ENCODE peak calls at places on chromosomes 12 and 14, in six cellular contexts. One of them, this sample, is unnamed.

GRCh38 chr14:32330356-32331226 is 1.5 kb downstream of the AKAP6 start:
- DNase-seq in GM23248: no peak
- DNase-seq in HCT116: no peak
- DNase-seq in CD8-positive, alpha-beta T cell: no peak
- DNase-seq in right lobe of liver: no peak
- DNase-seq in dorsolateral prefrontal cortex: no peak
- DNase-seq in this sample: no peak

GRCh38 chr14:99225804-99226203 is 46.2 kb downstream of the BCL11B start:
- DNase-seq in HCT116: no peak
- DNase-seq in GM23248: no peak
- DNase-seq in CD8-positive, alpha-beta T cell: no peak
- DNase-seq in dorsolateral prefrontal cortex: no peak
- DNase-seq in right lobe of liver: no peak
- DNase-seq in this sample: no peak

GRCh38 chr12:126055521-126055920 is 990.3 kb downstream of the AACS start:
- DNase-seq in HCT116: no peak
- DNase-seq in CD8-positive, alpha-beta T cell: no peak
- DNase-seq in right lobe of liver: no peak
- DNase-seq in dorsolateral prefrontal cortex: no peak
- DNase-seq in GM23248: no peak
- DNase-seq in this sample: no peak

GRCh38 chr12:113086249-113087164 is 30.0 kb downstream of the DTX1 start:
- DNase-seq in HCT116: no peak
- DNase-seq in dorsolateral prefrontal cortex: no peak
- DNase-seq in CD8-positive, alpha-beta T cell: peak; percentile 38
- DNase-seq in GM23248: no peak
- DNase-seq in right lobe of liver: no peak
- DNase-seq in this sample: no peak

GRCh38 chr12:129550353-129550752 is 353.5 kb downstream of the TMEM132D start:
- DNase-seq in dorsolateral prefrontal cortex: no peak
- DNase-seq in right lobe of liver: no peak
- DNase-seq in CD8-positive, alpha-beta T cell: no peak
- DNase-seq in GM23248: no peak
- DNase-seq in HCT116: no peak
- DNase-seq in this sample: no peak

GRCh38 chr12:99170461-99170860 is 477.1 kb upstream of the GARIN6 start:
- DNase-seq in GM23248: no peak
- DNase-seq in CD8-positive, alpha-beta T cell: no peak
- DNase-seq in dorsolateral prefrontal cortex: no peak
- DNase-seq in HCT116: no peak
- DNase-seq in right lobe of liver: no peak
- DNase-seq in this sample: no peak

GRCh38 chr12:110339184-110339952 is 58.3 kb downstream of the ATP2A2 start:
- DNase-seq in CD8-positive, alpha-beta T cell: no peak
- DNase-seq in GM23248: peak; percentile 34
- DNase-seq in right lobe of liver: no peak
- DNase-seq in HCT116: no peak
- DNase-seq in dorsolateral prefrontal cortex: no peak
- DNase-seq in this sample: no peak

GRCh38 chr12:123142948-123143752 is 7.7 kb downstream of the PITPNM2 start:
- DNase-seq in HCT116: peak; percentile 38
- DNase-seq in GM23248: no peak
- DNase-seq in dorsolateral prefrontal cortex: no peak
- DNase-seq in CD8-positive, alpha-beta T cell: no peak
- DNase-seq in right lobe of liver: no peak
- DNase-seq in this sample: no peak

GRCh38 chr14:54116972-54117371 is 160.3 kb upstream of the BMP4 start:
- DNase-seq in CD8-positive, alpha-beta T cell: no peak
- DNase-seq in HCT116: no peak
- DNase-seq in GM23248: peak; percentile 87
- DNase-seq in right lobe of liver: no peak
- DNase-seq in dorsolateral prefrontal cortex: no peak
- DNase-seq in this sample: peak; percentile 41

GRCh38 chr12:46386877-46387629 is 14.5 kb upstream of the SLC38A2 start:
- DNase-seq in dorsolateral prefrontal cortex: no peak
- DNase-seq in GM23248: peak; percentile 60
- DNase-seq in HCT116: no peak
- DNase-seq in CD8-positive, alpha-beta T cell: peak; percentile 31
- DNase-seq in right lobe of liver: no peak
- DNase-seq in this sample: peak; percentile 77

GRCh38 chr12:131896080-131896810 is 1.8 kb downstream of the ULK1 start:
- DNase-seq in dorsolateral prefrontal cortex: peak; percentile 71
- DNase-seq in HCT116: peak; percentile 70
- DNase-seq in right lobe of liver: peak; percentile 98
- DNase-seq in GM23248: peak; percentile 94
- DNase-seq in CD8-positive, alpha-beta T cell: peak; percentile 65
- DNase-seq in this sample: peak; percentile 96

GRCh38 chr14:97456497-97456896 is 659.3 kb downstream of the VRK1 start:
- DNase-seq in dorsolateral prefrontal cortex: no peak
- DNase-seq in HCT116: no peak
- DNase-seq in right lobe of liver: no peak
- DNase-seq in GM23248: no peak
- DNase-seq in CD8-positive, alpha-beta T cell: no peak
- DNase-seq in this sample: no peak

GRCh38 chr14:97452314-97452713 is 655.1 kb downstream of the VRK1 start:
- DNase-seq in HCT116: no peak
- DNase-seq in right lobe of liver: no peak
- DNase-seq in dorsolateral prefrontal cortex: no peak
- DNase-seq in CD8-positive, alpha-beta T cell: no peak
- DNase-seq in GM23248: no peak
- DNase-seq in this sample: no peak

GRCh38 chr14:97458302-97459137 is 661.3 kb downstream of the VRK1 start:
- DNase-seq in right lobe of liver: peak; percentile 56
- DNase-seq in HCT116: no peak
- DNase-seq in CD8-positive, alpha-beta T cell: peak; percentile 88
- DNase-seq in GM23248: no peak
- DNase-seq in dorsolateral prefrontal cortex: peak; percentile 21
- DNase-seq in this sample: peak; percentile 57

GRCh38 chr14:97456958-97457357 is 659.8 kb downstream of the VRK1 start:
- DNase-seq in HCT116: no peak
- DNase-seq in right lobe of liver: no peak
- DNase-seq in GM23248: no peak
- DNase-seq in CD8-positive, alpha-beta T cell: peak; percentile 58
- DNase-seq in dorsolateral prefrontal cortex: no peak
- DNase-seq in this sample: no peak

DNA sequence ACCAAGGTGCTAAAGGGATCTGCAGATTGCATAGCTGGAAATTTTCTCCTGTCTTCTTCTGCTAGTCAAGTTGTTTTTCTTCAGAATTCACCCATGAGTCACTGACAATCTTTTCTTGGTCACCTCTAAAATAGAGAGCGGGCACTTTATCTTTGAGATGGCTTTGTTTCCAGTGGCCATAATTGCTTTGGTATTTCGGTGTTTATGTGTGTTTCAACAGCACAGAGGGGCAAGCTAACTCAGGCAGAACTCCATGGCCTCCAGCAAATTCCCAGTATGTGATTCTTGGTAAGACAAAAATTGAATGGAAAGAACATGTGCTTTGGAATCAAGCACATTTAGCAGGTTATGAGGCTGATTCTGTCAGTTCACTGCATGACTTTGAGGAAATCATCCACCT is 656.8 kb downstream of the VRK1 start:
- DNase-seq in GM23248: no peak
- DNase-seq in dorsolateral prefrontal cortex: no peak
- DNase-seq in CD8-positive, alpha-beta T cell: no peak
- DNase-seq in right lobe of liver: no peak
- DNase-seq in HCT116: no peak
- DNase-seq in this sample: no peak
- H3K4me3 ChIP-seq in GM23248: no peak overlapping the region
- H3K4me3 ChIP-seq in dorsolateral prefrontal cortex: no peak overlapping the region
- H3K4me3 ChIP-seq in CD8-positive, alpha-beta T cell: no peak overlapping the region
- H3K4me3 ChIP-seq in right lobe of liver: no peak overlapping the region
- H3K4me3 ChIP-seq in HCT116: no peak overlapping the region
- H3K4me3 ChIP-seq in this sample: no peak overlapping the region

DNA sequence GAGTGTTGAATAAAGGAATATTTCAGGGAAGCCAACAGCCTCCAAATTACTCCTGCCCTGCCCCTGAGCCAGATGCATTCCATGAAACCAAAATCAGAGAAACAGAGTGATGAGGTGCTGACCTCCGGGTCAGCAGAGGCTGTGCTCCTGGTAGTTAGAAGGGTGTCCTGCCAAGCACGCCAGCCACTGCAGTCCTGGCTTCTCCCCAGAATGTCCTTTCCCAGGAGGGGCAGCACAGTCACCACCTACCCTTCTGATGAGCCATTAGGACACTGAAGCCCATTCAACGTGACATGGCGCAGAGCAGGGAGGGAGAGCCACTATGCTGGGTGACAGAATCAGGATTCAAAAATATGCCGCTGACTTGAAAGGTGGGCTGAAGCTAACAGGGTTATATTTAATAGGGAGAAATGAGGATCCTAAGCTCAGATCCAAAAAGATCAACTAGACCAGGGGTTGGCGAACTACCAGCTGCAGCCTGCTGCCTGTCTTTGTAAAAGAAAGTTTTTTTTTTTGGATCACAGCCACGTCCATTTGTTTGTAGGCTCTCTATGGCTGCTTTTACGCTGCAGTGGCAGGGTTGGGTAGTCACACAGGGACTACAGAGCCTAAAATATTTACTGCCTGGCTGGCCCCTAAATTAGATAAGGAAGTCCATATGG is 34.5 kb upstream of the PLEK2 start:
- DNase-seq in dorsolateral prefrontal cortex: no peak
- DNase-seq in HCT116: no peak
- DNase-seq in CD8-positive, alpha-beta T cell: no peak
- DNase-seq in right lobe of liver: no peak
- DNase-seq in GM23248: no peak
- DNase-seq in this sample: no peak
- H3K4me3 ChIP-seq in dorsolateral prefrontal cortex: no peak overlapping the region
- H3K4me3 ChIP-seq in HCT116: no peak overlapping the region
- H3K4me3 ChIP-seq in CD8-positive, alpha-beta T cell: no peak overlapping the region
- H3K4me3 ChIP-seq in right lobe of liver: no peak overlapping the region
- H3K4me3 ChIP-seq in GM23248: no peak overlapping the region
- H3K4me3 ChIP-seq in this sample: no peak overlapping the region

DNA sequence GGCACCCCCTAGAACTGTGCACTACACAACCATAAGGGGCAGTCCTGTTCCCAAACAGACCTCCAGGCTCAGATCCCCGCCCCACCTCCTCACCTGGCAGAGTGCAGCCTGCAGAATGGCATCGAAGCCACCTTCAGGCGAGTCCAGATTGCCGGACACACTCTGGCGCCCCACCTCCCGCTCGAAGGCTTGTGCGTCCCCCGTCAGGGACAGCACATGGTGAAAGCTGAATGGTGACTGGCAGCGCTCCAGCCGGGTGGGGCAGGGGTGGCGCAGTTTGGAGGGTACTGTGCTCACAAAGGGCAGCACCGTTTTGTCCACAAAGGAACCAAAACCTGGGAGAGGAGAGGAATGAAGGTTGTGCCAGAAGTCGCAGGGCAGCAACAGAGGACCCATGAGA is 10.6 kb downstream of the ITGB7 start:
- DNase-seq in CD8-positive, alpha-beta T cell: no peak
- DNase-seq in GM23248: no peak
- DNase-seq in HCT116: no peak
- DNase-seq in dorsolateral prefrontal cortex: no peak
- DNase-seq in right lobe of liver: peak; percentile 53
- DNase-seq in this sample: no peak
- H3K4me3 ChIP-seq in CD8-positive, alpha-beta T cell: no peak overlapping the region
- H3K4me3 ChIP-seq in GM23248: no peak overlapping the region
- H3K4me3 ChIP-seq in HCT116: no peak overlapping the region
- H3K4me3 ChIP-seq in dorsolateral prefrontal cortex: no peak overlapping the region
- H3K4me3 ChIP-seq in right lobe of liver: no peak overlapping the region
- H3K4me3 ChIP-seq in this sample: no peak overlapping the region

GRCh38 chr14:89411976-89412375 is 5.1 kb downstream of the FOXN3 start:
- DNase-seq in CD8-positive, alpha-beta T cell: no peak
- DNase-seq in dorsolateral prefrontal cortex: no peak
- DNase-seq in right lobe of liver: no peak
- DNase-seq in HCT116: no peak
- DNase-seq in GM23248: no peak
- DNase-seq in this sample: no peak

GRCh38 chr14:89417111-89417468 is at the start of gene FOXN3:
- DNase-seq in HCT116: peak; percentile 78
- DNase-seq in GM23248: peak; percentile 94
- DNase-seq in dorsolateral prefrontal cortex: peak; percentile 76
- DNase-seq in CD8-positive, alpha-beta T cell: peak; percentile 90
- DNase-seq in right lobe of liver: peak; percentile 95
- DNase-seq in this sample: peak; percentile 97

GRCh38 chr14:89417469-89418225 is 614 bp upstream of the FOXN3 start:
- DNase-seq in CD8-positive, alpha-beta T cell: peak; percentile 70
- DNase-seq in dorsolateral prefrontal cortex: peak; percentile 40
- DNase-seq in right lobe of liver: peak; percentile 70
- DNase-seq in HCT116: peak; percentile 54
- DNase-seq in GM23248: peak; percentile 76
- DNase-seq in this sample: peak; percentile 72

GRCh38 chr14:89416002-89416995 is 734 bp downstream of the FOXN3 start:
- DNase-seq in GM23248: peak; percentile 93
- DNase-seq in right lobe of liver: peak; percentile 99
- DNase-seq in HCT116: peak; percentile 94
- DNase-seq in dorsolateral prefrontal cortex: peak; percentile 99
- DNase-seq in CD8-positive, alpha-beta T cell: peak; percentile 98
- DNase-seq in this sample: peak; percentile 99

GRCh38 chr14:89415139-89415538 is 1.9 kb downstream of the FOXN3 start:
- DNase-seq in dorsolateral prefrontal cortex: no peak
- DNase-seq in GM23248: peak; percentile 59
- DNase-seq in HCT116: no peak
- DNase-seq in CD8-positive, alpha-beta T cell: no peak
- DNase-seq in right lobe of liver: no peak
- DNase-seq in this sample: no peak
- H3K4me3 ChIP-seq in dorsolateral prefrontal cortex: peak overlapping the region; percentile 94
- H3K4me3 ChIP-seq in GM23248: peak overlapping the region; percentile 92
- H3K4me3 ChIP-seq in HCT116: no peak overlapping the region
- H3K4me3 ChIP-seq in CD8-positive, alpha-beta T cell: no peak overlapping the region
- H3K4me3 ChIP-seq in right lobe of liver: peak overlapping the region; percentile 76
- H3K4me3 ChIP-seq in this sample: no peak overlapping the region

DNA sequence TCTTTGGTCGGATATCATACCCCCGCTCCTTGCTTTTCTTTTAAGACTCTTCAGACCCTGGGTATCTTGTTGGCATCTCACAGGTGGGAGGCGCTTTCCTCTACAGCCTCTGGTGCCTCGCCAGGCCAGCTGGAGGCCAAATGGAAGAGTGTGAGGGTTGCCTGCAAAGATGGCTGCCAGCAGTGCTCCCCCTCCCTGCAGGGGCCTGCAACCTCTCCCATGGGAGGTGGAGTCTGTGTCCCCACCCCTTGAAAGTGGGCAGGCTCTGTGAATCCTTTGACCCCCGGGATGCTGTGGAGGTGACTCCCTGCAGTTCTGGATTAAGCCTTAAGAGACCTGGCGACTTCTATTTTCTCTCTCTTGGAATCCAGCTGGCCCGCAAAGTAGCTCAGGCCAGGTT is 37.7 kb upstream of the NCOR2 start:
- DNase-seq in right lobe of liver: peak; percentile 31
- DNase-seq in GM23248: no peak
- DNase-seq in HCT116: no peak
- DNase-seq in CD8-positive, alpha-beta T cell: no peak
- DNase-seq in dorsolateral prefrontal cortex: no peak
- DNase-seq in this sample: no peak
- H3K4me3 ChIP-seq in right lobe of liver: no peak overlapping the region
- H3K4me3 ChIP-seq in GM23248: no peak overlapping the region
- H3K4me3 ChIP-seq in HCT116: no peak overlapping the region
- H3K4me3 ChIP-seq in CD8-positive, alpha-beta T cell: no peak overlapping the region
- H3K4me3 ChIP-seq in dorsolateral prefrontal cortex: no peak overlapping the region
- H3K4me3 ChIP-seq in this sample: no peak overlapping the region